ENCODE peak calls at places on chromosome 6, in seven cellular contexts. E is psoas muscle, D is astrocyte of the cerebellum, K is cardiac fibroblast, J is endothelial cell, N is AG04449, F is tibial artery. V is an unnamed sample.

GRCh38 chr6:11595903-11596302 is 58.4 kb downstream of the TMEM170B start:
- DNase-seq in E (no peak), D (no peak), K (peak; percentile 40), J (peak; percentile 19), N (no peak), F (no peak), V (no peak)

GRCh38 chr6:81450180-81450579 is 302.3 kb downstream of the TENT5A start:
- DNase-seq in E (no peak), D (no peak), K (peak; percentile 48), J (no peak), N (peak; percentile 37), F (no peak), V (peak; percentile 8)

GRCh38 chr6:63844287-63844686 is 208.7 kb downstream of the PHF3 start:
- DNase-seq in E (no peak), D (peak; percentile 8), K (peak; percentile 93), J (no peak), N (peak; percentile 10), F (no peak), V (no peak)

GRCh38 chr6:144190593-144190992 is 40.3 kb downstream of the STX11 start:
- DNase-seq in E (peak; percentile 59), D (peak; percentile 43), K (peak; percentile 91), J (no peak), N (no peak), F (no peak), V (peak; percentile 88)

GRCh38 chr6:157236040-157236725 is 87.1 kb downstream of the TMEM242 start:
- DNase-seq in E (no peak), D (no peak), K (no peak), J (no peak), N (no peak), F (peak; percentile 72), V (no peak)

GRCh38 chr6:46453756-46454316 is 37.4 kb downstream of the RCAN2 start:
- DNase-seq in E (no peak), D (peak; percentile 9), K (peak; percentile 28), J (no peak), N (no peak), F (no peak), V (peak; percentile 26)

GRCh38 chr6:77740380-77740779 is 87.5 kb downstream of the MEI4 start:
- DNase-seq in E (no peak), D (peak; percentile 18), K (peak; percentile 57), J (no peak), N (no peak), F (no peak), V (peak; percentile 43)

GRCh38 chr6:55882731-55883595 is 7.6 kb upstream of the BMP5 start:
- DNase-seq in E (no peak), D (peak; percentile 46), K (peak; percentile 91), J (no peak), N (peak; percentile 23), F (no peak), V (peak; percentile 93)

GRCh38 chr6:22838346-22838745 is 269.0 kb downstream of the HDGFL1 start:
- DNase-seq in E (no peak), D (no peak), K (no peak), J (no peak), N (no peak), F (no peak), V (no peak)

GRCh38 chr6:83558975-83559374 is 46.6 kb downstream of the PRSS35 start:
- DNase-seq in E (no peak), D (no peak), K (no peak), J (no peak), N (no peak), F (no peak), V (no peak)

GRCh38 chr6:27795697-27796494 is 116.3 kb downstream of the OR2B2 start:
- DNase-seq in E (no peak), D (peak; percentile 88), K (peak; percentile 96), J (peak; percentile 78), N (peak; percentile 63), F (no peak), V (peak; percentile 91)

GRCh38 chr6:125453516-125453915 is 151.7 kb upstream of the HDDC2 start:
- DNase-seq in E (no peak), D (no peak), K (no peak), J (no peak), N (no peak), F (no peak), V (no peak)

GRCh38 chr6:116314878-116315277 is 35.1 kb upstream of the TSPYL1 start:
- DNase-seq in E (no peak), D (no peak), K (peak; percentile 27), J (no peak), N (no peak), F (no peak), V (no peak)

GRCh38 chr6:18262812-18263560 is 1.3 kb downstream of the DEK start:
- DNase-seq in E (no peak), D (no peak), K (peak; percentile 22), J (no peak), N (no peak), F (no peak), V (peak; percentile 34)

GRCh38 chr6:14228571-14228970 is 111.0 kb downstream of the CD83 start:
- DNase-seq in E (no peak), D (peak; percentile 5), K (peak; percentile 62), J (no peak), N (no peak), F (no peak), V (no peak)

GRCh38 chr6:150719099-150719767 is 119.5 kb downstream of the PLEKHG1 start:
- DNase-seq in E (no peak), D (no peak), K (no peak), J (no peak), N (no peak), F (no peak), V (no peak)

DNA sequence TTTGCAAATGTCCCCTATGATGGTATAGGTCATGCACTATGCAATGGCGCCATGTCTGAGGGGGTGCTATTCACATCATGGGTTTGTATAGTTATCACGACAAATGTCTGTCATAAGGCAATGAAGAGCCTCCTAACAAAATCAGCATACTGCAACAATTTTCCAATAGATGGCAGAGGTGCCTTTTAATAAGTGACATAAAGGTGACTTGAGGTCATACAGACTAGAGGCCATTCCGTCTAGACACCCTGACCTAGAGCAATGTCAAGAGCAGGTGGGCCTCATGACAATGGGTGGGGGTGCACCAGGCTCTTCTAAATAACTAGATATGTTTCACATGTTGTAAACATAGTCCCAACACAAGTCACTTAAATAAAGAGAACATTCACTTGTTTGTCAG is 107.7 kb downstream of the KIF6 start:
- DNase-seq in E (no peak), D (no peak), K (no peak), J (no peak), N (no peak), F (no peak), V (no peak)
- TF ChIP-seq CTCF in E (no peak), D (no peak), K (no peak), J (no peak), N (no peak), F (no peak), V (no peak)

GRCh38 chr6:32625137-32625536 is 12.1 kb upstream of the HLA-DQA1 start:
- DNase-seq in E (no peak), D (no peak), K (no peak), J (no peak), N (no peak), F (no peak), V (no peak)

GRCh38 chr6:32622545-32623401 is 14.4 kb upstream of the HLA-DQA1 start:
- DNase-seq in E (peak; percentile 57), D (no peak), K (peak; percentile 32), J (peak; percentile 7), N (no peak), F (no peak), V (peak; percentile 37)

GRCh38 chr6:32627249-32627648 is 10.0 kb upstream of the HLA-DQA1 start:
- DNase-seq in E (no peak), D (no peak), K (no peak), J (no peak), N (no peak), F (no peak), V (no peak)

GRCh38 chr6:32623693-32624092 is 13.5 kb upstream of the HLA-DQA1 start:
- DNase-seq in E (no peak), D (no peak), K (no peak), J (no peak), N (no peak), F (no peak), V (no peak)

GRCh38 chr6:32624565-32624964 is 12.6 kb upstream of the HLA-DQA1 start:
- DNase-seq in E (no peak), D (no peak), K (no peak), J (no peak), N (no peak), F (no peak), V (no peak)
- TF ChIP-seq CTCF in E (no peak), D (no peak), K (no peak), J (no peak), N (no peak), F (no peak), V (no peak)

GRCh38 chr6:152096863-152097496 is 289.5 kb downstream of the ESR1 start:
- DNase-seq in E (no peak), D (peak; percentile 51), K (peak; percentile 93), J (no peak), N (peak; percentile 89), F (no peak), V (peak; percentile 83)
- TF ChIP-seq CTCF in E (no peak), D (peak; percentile 41), K (peak; percentile 16), J (no peak), N (peak; percentile 14), F (no peak), V (no peak)

DNA sequence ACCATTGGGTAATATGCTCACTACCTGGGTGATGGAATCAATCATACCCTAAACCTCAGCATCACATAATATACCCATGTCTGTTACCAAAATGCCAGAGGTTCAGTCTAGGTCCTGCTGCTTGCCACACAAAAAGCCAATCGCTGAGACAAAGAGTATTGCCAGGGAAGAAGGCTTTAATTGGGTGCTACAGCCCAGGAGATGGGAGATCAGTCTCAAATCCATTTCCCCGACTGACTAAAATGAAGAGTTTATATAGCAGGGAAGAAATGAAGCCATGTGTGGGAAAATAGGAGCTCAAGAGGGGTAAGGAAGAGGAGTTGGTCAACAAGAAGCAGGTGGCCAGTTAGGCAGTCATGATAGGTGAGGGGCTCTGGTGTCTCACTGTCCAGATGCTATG is 149.6 kb downstream of the QRSL1 start:
- DNase-seq in E (no peak), D (no peak), K (no peak), J (no peak), N (no peak), F (no peak), V (no peak)
- TF ChIP-seq CTCF in E (no peak), D (no peak), K (no peak), J (no peak), N (no peak), F (no peak), V (no peak)

DNA sequence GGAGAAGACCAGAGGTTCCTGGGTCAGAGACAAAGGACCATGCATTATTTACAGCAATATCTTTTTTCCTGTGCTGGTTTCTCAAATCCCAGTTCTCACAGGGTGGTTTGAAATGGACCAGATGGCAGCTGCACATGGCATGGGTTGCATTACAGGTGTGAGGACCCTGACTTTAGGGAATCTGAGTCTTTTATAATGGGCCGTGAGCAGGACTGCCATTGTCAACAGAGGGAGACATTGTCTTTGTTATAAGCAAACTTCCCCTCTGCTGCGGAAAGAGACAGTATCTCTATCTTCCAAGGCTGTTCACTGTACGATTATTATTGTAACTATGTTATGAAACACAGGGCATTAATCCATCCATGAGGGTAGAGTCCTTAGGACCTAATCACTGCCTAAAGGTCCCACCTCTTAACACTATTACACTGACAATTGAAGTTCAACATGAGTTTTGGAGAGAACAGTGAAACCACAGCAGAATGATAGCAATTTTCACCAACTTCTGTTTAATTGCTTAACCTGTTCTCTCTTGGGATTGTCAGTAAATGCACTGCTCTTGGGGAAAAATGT is 156.1 kb upstream of the AGPAT4 start:
- DNase-seq in E (no peak), D (no peak), K (peak; percentile 54), J (no peak), N (no peak), F (no peak), V (no peak)
- TF ChIP-seq CTCF in E (peak; percentile 29), D (peak; percentile 20), K (peak; percentile 44), J (no peak), N (no peak), F (no peak), V (no peak)

GRCh38 chr6:127956260-127956888 is 55.5 kb upstream of the THEMIS start:
- DNase-seq in E (no peak), D (no peak), K (peak; percentile 27), J (no peak), N (no peak), F (no peak), V (peak; percentile 35)
- TF ChIP-seq CTCF in E (no peak), D (peak; percentile 14), K (peak; percentile 26), J (no peak), N (no peak), F (no peak), V (peak; percentile 9)